ENCODE peak calls at places on chromosomes 11 and 22, in five cellular contexts. One of them, this sample, is unnamed. For H3K4me1 and H3K36me3, the result is how much of the 10 kb centered on the place peaks cover.

GRCh38 chr22:36258750-36259619 is 6.1 kb downstream of the APOL1 start:
- DNase-seq in right atrium auricular region: no peak
- DNase-seq in ovary: peak
- DNase-seq in IMR-90: peak
- DNase-seq in neural progenitor cell: peak
- DNase-seq in this sample: peak

GRCh38 chr22:38829485-38829884 is 14.3 kb downstream of the NPTXR start:
- DNase-seq in right atrium auricular region: no peak
- DNase-seq in ovary: no peak
- DNase-seq in neural progenitor cell: no peak
- DNase-seq in IMR-90: no peak
- DNase-seq in this sample: peak

GRCh38 chr11:124474079-124474478 is 28.6 kb upstream of the OR8B8 start:
- DNase-seq in IMR-90: no peak
- DNase-seq in ovary: no peak
- DNase-seq in right atrium auricular region: no peak
- DNase-seq in neural progenitor cell: no peak
- DNase-seq in this sample: no peak

GRCh38 chr22:43970037-43970747 is 14.9 kb downstream of the SAMM50 start:
- DNase-seq in neural progenitor cell: no peak
- DNase-seq in ovary: no peak
- DNase-seq in right atrium auricular region: no peak
- DNase-seq in IMR-90: no peak
- DNase-seq in this sample: no peak

GRCh38 chr11:93888026-93888425 is 37.6 kb upstream of the VSTM5 start:
- DNase-seq in right atrium auricular region: no peak
- DNase-seq in IMR-90: no peak
- DNase-seq in ovary: no peak
- DNase-seq in neural progenitor cell: no peak
- DNase-seq in this sample: no peak

GRCh38 chr22:49023879-49024774 is 803.5 kb downstream of the BRD1 start:
- DNase-seq in neural progenitor cell: no peak
- DNase-seq in IMR-90: no peak
- DNase-seq in ovary: peak
- DNase-seq in right atrium auricular region: no peak
- DNase-seq in this sample: no peak

GRCh38 chr11:45026835-45027234 is 76.2 kb upstream of the TP53I11 start:
- DNase-seq in ovary: no peak
- DNase-seq in right atrium auricular region: peak
- DNase-seq in neural progenitor cell: no peak
- DNase-seq in IMR-90: no peak
- DNase-seq in this sample: no peak

GRCh38 chr11:82790723-82791487 is 57.2 kb upstream of the FAM181B start:
- DNase-seq in IMR-90: no peak
- DNase-seq in neural progenitor cell: no peak
- DNase-seq in right atrium auricular region: no peak
- DNase-seq in ovary: peak
- DNase-seq in this sample: no peak

GRCh38 chr11:36326524-36327419 is 30.7 kb downstream of the PRR5L start:
- DNase-seq in IMR-90: no peak
- DNase-seq in right atrium auricular region: no peak
- DNase-seq in neural progenitor cell: no peak
- DNase-seq in ovary: no peak
- DNase-seq in this sample: no peak

GRCh38 chr22:27088026-27088425 is 430.6 kb downstream of the MIAT start:
- DNase-seq in neural progenitor cell: no peak
- DNase-seq in IMR-90: peak
- DNase-seq in right atrium auricular region: no peak
- DNase-seq in ovary: no peak
- DNase-seq in this sample: peak

GRCh38 chr11:125075900-125076317 is 12.8 kb downstream of the SLC37A2 start:
- DNase-seq in right atrium auricular region: peak
- DNase-seq in ovary: no peak
- DNase-seq in IMR-90: no peak
- DNase-seq in neural progenitor cell: no peak
- DNase-seq in this sample: no peak

GRCh38 chr11:123475478-123475877 is 45.4 kb downstream of the GRAMD1B start:
- DNase-seq in IMR-90: peak
- DNase-seq in ovary: no peak
- DNase-seq in neural progenitor cell: peak
- DNase-seq in right atrium auricular region: no peak
- DNase-seq in this sample: peak

GRCh38 chr11:17793642-17794170 is 59.1 kb downstream of the KCNC1 start:
- DNase-seq in ovary: no peak
- DNase-seq in right atrium auricular region: no peak
- DNase-seq in IMR-90: no peak
- DNase-seq in neural progenitor cell: no peak
- DNase-seq in this sample: no peak

GRCh38 chr11:60725592-60725991 is 1.1 kb downstream of the MS4A18 start:
- DNase-seq in right atrium auricular region: no peak
- DNase-seq in ovary: no peak
- DNase-seq in neural progenitor cell: no peak
- DNase-seq in IMR-90: no peak
- DNase-seq in this sample: no peak

GRCh38 chr11:126494831-126495230 is 139.3 kb downstream of the ST3GAL4 start:
- DNase-seq in right atrium auricular region: no peak
- DNase-seq in ovary: peak
- DNase-seq in IMR-90: no peak
- DNase-seq in neural progenitor cell: no peak
- DNase-seq in this sample: no peak

GRCh38 chr22:44460287-44461082 is 37.5 kb downstream of the RTL6 start:
- DNase-seq in right atrium auricular region: peak
- DNase-seq in neural progenitor cell: no peak
- DNase-seq in IMR-90: no peak
- DNase-seq in ovary: no peak
- DNase-seq in this sample: no peak

GRCh38 chr22:49450521-49450920 is 377.2 kb downstream of the BRD1 start:
- DNase-seq in ovary: no peak
- DNase-seq in IMR-90: no peak
- DNase-seq in neural progenitor cell: peak
- DNase-seq in right atrium auricular region: no peak
- DNase-seq in this sample: no peak

GRCh38 chr22:39444247-39444800 is 12.5 kb upstream of the MGAT3 start:
- DNase-seq in right atrium auricular region: no peak
- DNase-seq in ovary: no peak
- DNase-seq in neural progenitor cell: no peak
- DNase-seq in IMR-90: no peak
- DNase-seq in this sample: no peak

GRCh38 chr22:38180841-38181452 is 683 bp downstream of the PLA2G6 start:
- DNase-seq in right atrium auricular region: no peak
- DNase-seq in ovary: no peak
- DNase-seq in neural progenitor cell: no peak
- DNase-seq in IMR-90: no peak
- DNase-seq in this sample: peak

GRCh38 chr11:127862406-127862805 is 725.0 kb downstream of the ETS1 start:
- DNase-seq in right atrium auricular region: no peak
- DNase-seq in ovary: no peak
- DNase-seq in IMR-90: no peak
- DNase-seq in neural progenitor cell: no peak
- DNase-seq in this sample: no peak

GRCh38 chr11:67648796-67649613 is 1.5 kb downstream of the ACY3 start:
- DNase-seq in IMR-90: no peak
- DNase-seq in right atrium auricular region: no peak
- DNase-seq in ovary: no peak
- DNase-seq in neural progenitor cell: no peak
- DNase-seq in this sample: no peak

GRCh38 chr11:28176231-28176853 is 68.2 kb downstream of the METTL15 start:
- DNase-seq in IMR-90: no peak
- DNase-seq in neural progenitor cell: no peak
- DNase-seq in right atrium auricular region: no peak
- DNase-seq in ovary: no peak
- DNase-seq in this sample: peak

GRCh38 chr11:44977493-44977984 is 26.9 kb upstream of the TP53I11 start:
- DNase-seq in IMR-90: peak
- DNase-seq in right atrium auricular region: no peak
- DNase-seq in ovary: no peak
- DNase-seq in neural progenitor cell: peak
- DNase-seq in this sample: no peak

GRCh38 chr11:123137496-123138270 is 57.4 kb downstream of the CLMP start:
- DNase-seq in IMR-90: peak
- DNase-seq in ovary: peak
- DNase-seq in neural progenitor cell: peak
- DNase-seq in right atrium auricular region: peak
- DNase-seq in this sample: peak

GRCh38 chr11:125569913-125570621 is 790 bp downstream of the EI24 start:
- DNase-seq in right atrium auricular region: no peak
- DNase-seq in neural progenitor cell: peak
- DNase-seq in ovary: no peak
- DNase-seq in IMR-90: peak
- DNase-seq in this sample: peak

GRCh38 chr11:39668640-39669039 is 1790.8 kb downstream of the LRRC4C start:
- DNase-seq in right atrium auricular region: no peak
- DNase-seq in IMR-90: no peak
- DNase-seq in ovary: no peak
- DNase-seq in neural progenitor cell: no peak
- DNase-seq in this sample: no peak

DNA sequence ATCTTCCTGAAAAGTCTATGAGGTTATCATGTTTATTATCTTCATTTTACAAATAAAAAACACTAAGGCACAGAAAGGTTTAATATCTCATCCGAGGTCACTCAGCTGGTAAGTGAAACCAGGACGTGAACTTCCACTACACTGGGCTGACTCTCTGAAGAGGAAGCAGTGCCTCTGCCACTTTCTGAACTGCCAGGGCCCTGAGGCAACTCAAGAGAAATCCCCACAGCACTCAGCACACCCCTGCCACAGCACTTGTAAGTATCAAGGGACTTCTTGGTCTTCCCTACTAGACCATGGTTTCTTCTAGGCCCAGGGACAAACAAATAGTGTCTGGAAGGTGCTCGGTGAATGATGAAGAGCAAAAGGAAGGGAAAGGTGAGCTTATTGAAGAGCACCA is 49.7 kb downstream of the RPL27A start:
- DNase-seq in ovary: no peak
- DNase-seq in neural progenitor cell: no peak
- DNase-seq in right atrium auricular region: no peak
- DNase-seq in IMR-90: no peak
- DNase-seq in this sample: peak
- H3K4me1 ChIP-seq in ovary: under half
- H3K4me1 ChIP-seq in neural progenitor cell: under half
- H3K4me1 ChIP-seq in right atrium auricular region: under half
- H3K4me1 ChIP-seq in IMR-90: under half
- H3K4me1 ChIP-seq in this sample: under half

GRCh38 chr22:41661713-41662112 is 27.0 kb downstream of the SNU13 start:
- DNase-seq in IMR-90: no peak
- DNase-seq in ovary: no peak
- DNase-seq in neural progenitor cell: no peak
- DNase-seq in right atrium auricular region: no peak
- DNase-seq in this sample: no peak
- H3K36me3 ChIP-seq in IMR-90: under half
- H3K36me3 ChIP-seq in ovary: under half
- H3K36me3 ChIP-seq in neural progenitor cell: under half
- H3K36me3 ChIP-seq in right atrium auricular region: half or more
- H3K36me3 ChIP-seq in this sample: half or more

GRCh38 chr11:65100674-65101350 is 4.8 kb downstream of the VPS51 start:
- DNase-seq in ovary: no peak
- DNase-seq in right atrium auricular region: no peak
- DNase-seq in neural progenitor cell: no peak
- DNase-seq in IMR-90: no peak
- DNase-seq in this sample: no peak
- H3K4me1 ChIP-seq in ovary: under half
- H3K4me1 ChIP-seq in right atrium auricular region: under half
- H3K4me1 ChIP-seq in neural progenitor cell: under half
- H3K4me1 ChIP-seq in IMR-90: under half
- H3K4me1 ChIP-seq in this sample: half or more

DNA sequence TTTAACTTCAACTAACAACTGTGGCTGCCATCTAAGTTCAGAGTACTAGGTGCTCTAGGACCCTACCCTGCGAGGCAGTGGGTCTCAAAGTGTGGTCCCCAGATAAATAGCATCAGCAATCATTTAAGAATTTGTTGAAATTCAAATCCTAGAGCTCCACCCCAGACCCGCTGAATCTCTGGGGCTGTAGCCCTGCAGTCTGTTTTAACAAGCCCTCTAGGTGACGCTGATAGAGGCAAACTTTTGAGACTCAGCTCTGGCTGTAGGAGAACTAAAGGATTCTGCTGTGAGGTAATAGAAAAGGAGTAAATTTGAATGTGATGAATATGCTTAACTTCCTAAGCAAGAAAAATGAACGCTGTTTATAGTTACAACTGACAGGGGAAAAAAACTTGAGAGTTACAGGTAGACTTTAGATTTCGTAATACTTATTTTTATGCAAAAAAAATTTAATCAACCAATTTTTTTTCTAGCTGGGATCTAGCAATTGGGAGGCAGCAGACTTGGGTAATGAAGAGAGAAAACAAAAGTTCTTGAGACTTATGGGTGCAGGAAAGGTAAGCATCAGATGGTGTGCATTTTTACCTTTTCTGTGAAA is 5.8 kb downstream of the C11orf58 start:
- DNase-seq in right atrium auricular region: no peak
- DNase-seq in neural progenitor cell: peak
- DNase-seq in ovary: no peak
- DNase-seq in IMR-90: no peak
- DNase-seq in this sample: no peak
- H3K36me3 ChIP-seq in right atrium auricular region: under half
- H3K36me3 ChIP-seq in neural progenitor cell: under half
- H3K36me3 ChIP-seq in ovary: under half
- H3K36me3 ChIP-seq in IMR-90: under half
- H3K36me3 ChIP-seq in this sample: under half

GRCh38 chr11:31812392-31813241 is 1.5 kb upstream of the PAX6 start:
- DNase-seq in right atrium auricular region: no peak
- DNase-seq in neural progenitor cell: peak
- DNase-seq in ovary: no peak
- DNase-seq in IMR-90: no peak
- DNase-seq in this sample: no peak

GRCh38 chr11:31809543-31809856 is 1.6 kb downstream of the PAX6 start:
- DNase-seq in IMR-90: no peak
- DNase-seq in ovary: no peak
- DNase-seq in right atrium auricular region: no peak
- DNase-seq in neural progenitor cell: no peak
- DNase-seq in this sample: no peak

GRCh38 chr11:31808721-31809542 is 2.2 kb downstream of the PAX6 start:
- DNase-seq in right atrium auricular region: no peak
- DNase-seq in neural progenitor cell: peak
- DNase-seq in IMR-90: no peak
- DNase-seq in ovary: no peak
- DNase-seq in this sample: no peak

GRCh38 chr11:31809857-31810778 is 1.0 kb downstream of the PAX6 start:
- DNase-seq in right atrium auricular region: peak
- DNase-seq in IMR-90: peak
- DNase-seq in ovary: no peak
- DNase-seq in neural progenitor cell: peak
- DNase-seq in this sample: peak

GRCh38 chr11:31810779-31811647 is at the start of gene PAX6:
- DNase-seq in IMR-90: peak
- DNase-seq in right atrium auricular region: peak
- DNase-seq in neural progenitor cell: peak
- DNase-seq in ovary: no peak
- DNase-seq in this sample: no peak
- H3K4me1 ChIP-seq in IMR-90: under half
- H3K4me1 ChIP-seq in right atrium auricular region: under half
- H3K4me1 ChIP-seq in neural progenitor cell: under half
- H3K4me1 ChIP-seq in ovary: under half
- H3K4me1 ChIP-seq in this sample: under half

GRCh38 chr22:45823331-45823730 is 151.7 kb downstream of the ATXN10 start:
- DNase-seq in ovary: no peak
- DNase-seq in neural progenitor cell: no peak
- DNase-seq in IMR-90: no peak
- DNase-seq in right atrium auricular region: no peak
- DNase-seq in this sample: no peak
- H3K36me3 ChIP-seq in ovary: under half
- H3K36me3 ChIP-seq in neural progenitor cell: under half
- H3K36me3 ChIP-seq in IMR-90: under half
- H3K36me3 ChIP-seq in right atrium auricular region: under half
- H3K36me3 ChIP-seq in this sample: under half

This sample was measured in adipocyte.